ENCODE peak calls at places on chromosomes 4 and X, in nine cellular contexts. One of them, this sample, is unnamed.
A peak's percentile ranks its signal among the peaks of the same experiment; 100 is the strongest.

GRCh38 chr4:112518675-112519074 is 2.7 kb upstream of the NEUROG2 start:
- DNase-seq in PC-3: peak; percentile 31
- DNase-seq in T-cell: no peak
- DNase-seq in NCI-H526: no peak
- DNase-seq in endothelial cell: no peak
- DNase-seq in stimulated activated CD8-positive, alpha-beta memory T cell treated with anti-CD3 and anti-CD28 coated beads, Interleukin-7, amount 100 ng/mL, for 24 hours: no peak
- DNase-seq in activated naive CD4-positive, alpha-beta T cell treated with anti-CD3 and anti-CD28 coated beads, Interleukin-2, amount 10 ng/mL, durations not matched to agents 7 days and 5 days: no peak
- DNase-seq in CD8-positive, alpha-beta memory T cell: no peak
- DNase-seq in stomach: no peak
- DNase-seq in this sample: no peak

GRCh38 chrX:151359931-151360871 is 36.8 kb upstream of the VMA21 start:
- DNase-seq in PC-3: peak; percentile 35
- DNase-seq in T-cell: peak; percentile 11
- DNase-seq in NCI-H526: no peak
- DNase-seq in endothelial cell: peak; percentile 64
- DNase-seq in stimulated activated CD8-positive, alpha-beta memory T cell treated with anti-CD3 and anti-CD28 coated beads, Interleukin-7, amount 100 ng/mL, for 24 hours: no peak
- DNase-seq in activated naive CD4-positive, alpha-beta T cell treated with anti-CD3 and anti-CD28 coated beads, Interleukin-2, amount 10 ng/mL, durations not matched to agents 7 days and 5 days: peak; percentile 51
- DNase-seq in CD8-positive, alpha-beta memory T cell: peak; percentile 22
- DNase-seq in stomach: peak; percentile 29
- DNase-seq in this sample: peak; percentile 21

GRCh38 chr4:173440888-173441287 is 42.0 kb upstream of the SCRG1 start:
- DNase-seq in PC-3: no peak
- DNase-seq in T-cell: no peak
- DNase-seq in NCI-H526: no peak
- DNase-seq in endothelial cell: no peak
- DNase-seq in stimulated activated CD8-positive, alpha-beta memory T cell treated with anti-CD3 and anti-CD28 coated beads, Interleukin-7, amount 100 ng/mL, for 24 hours: no peak
- DNase-seq in activated naive CD4-positive, alpha-beta T cell treated with anti-CD3 and anti-CD28 coated beads, Interleukin-2, amount 10 ng/mL, durations not matched to agents 7 days and 5 days: no peak
- DNase-seq in CD8-positive, alpha-beta memory T cell: no peak
- DNase-seq in stomach: no peak
- DNase-seq in this sample: no peak

GRCh38 chr4:2537011-2537830 is 774 bp downstream of the FAM193A start:
- DNase-seq in PC-3: peak; percentile 39
- DNase-seq in T-cell: peak; percentile 27
- DNase-seq in NCI-H526: peak; percentile 53
- DNase-seq in endothelial cell: peak; percentile 49
- DNase-seq in stimulated activated CD8-positive, alpha-beta memory T cell treated with anti-CD3 and anti-CD28 coated beads, Interleukin-7, amount 100 ng/mL, for 24 hours: peak; percentile 14
- DNase-seq in activated naive CD4-positive, alpha-beta T cell treated with anti-CD3 and anti-CD28 coated beads, Interleukin-2, amount 10 ng/mL, durations not matched to agents 7 days and 5 days: peak; percentile 69
- DNase-seq in CD8-positive, alpha-beta memory T cell: peak; percentile 69
- DNase-seq in stomach: peak; percentile 56
- DNase-seq in this sample: peak; percentile 52

GRCh38 chr4:154088741-154089140 is 299.9 kb upstream of the SFRP2 start:
- DNase-seq in PC-3: no peak
- DNase-seq in T-cell: no peak
- DNase-seq in NCI-H526: no peak
- DNase-seq in endothelial cell: no peak
- DNase-seq in stimulated activated CD8-positive, alpha-beta memory T cell treated with anti-CD3 and anti-CD28 coated beads, Interleukin-7, amount 100 ng/mL, for 24 hours: no peak
- DNase-seq in activated naive CD4-positive, alpha-beta T cell treated with anti-CD3 and anti-CD28 coated beads, Interleukin-2, amount 10 ng/mL, durations not matched to agents 7 days and 5 days: no peak
- DNase-seq in CD8-positive, alpha-beta memory T cell: no peak
- DNase-seq in stomach: no peak
- DNase-seq in this sample: no peak

GRCh38 chrX:10112510-10112909 is 44.3 kb upstream of the CLCN4 start:
- DNase-seq in PC-3: no peak
- DNase-seq in T-cell: no peak
- DNase-seq in NCI-H526: no peak
- DNase-seq in endothelial cell: no peak
- DNase-seq in stimulated activated CD8-positive, alpha-beta memory T cell treated with anti-CD3 and anti-CD28 coated beads, Interleukin-7, amount 100 ng/mL, for 24 hours: no peak
- DNase-seq in activated naive CD4-positive, alpha-beta T cell treated with anti-CD3 and anti-CD28 coated beads, Interleukin-2, amount 10 ng/mL, durations not matched to agents 7 days and 5 days: no peak
- DNase-seq in CD8-positive, alpha-beta memory T cell: no peak
- DNase-seq in stomach: no peak
- DNase-seq in this sample: no peak

GRCh38 chrX:46814966-46815365 is 21.9 kb upstream of the RP2 start:
- DNase-seq in PC-3: peak; percentile 58
- DNase-seq in T-cell: no peak
- DNase-seq in NCI-H526: no peak
- DNase-seq in endothelial cell: no peak
- DNase-seq in stimulated activated CD8-positive, alpha-beta memory T cell treated with anti-CD3 and anti-CD28 coated beads, Interleukin-7, amount 100 ng/mL, for 24 hours: no peak
- DNase-seq in activated naive CD4-positive, alpha-beta T cell treated with anti-CD3 and anti-CD28 coated beads, Interleukin-2, amount 10 ng/mL, durations not matched to agents 7 days and 5 days: no peak
- DNase-seq in CD8-positive, alpha-beta memory T cell: no peak
- DNase-seq in stomach: no peak
- DNase-seq in this sample: no peak

GRCh38 chrX:17741123-17741511 is 3.8 kb downstream of the SCML1 start:
- DNase-seq in PC-3: no peak
- DNase-seq in T-cell: no peak
- DNase-seq in NCI-H526: no peak
- DNase-seq in endothelial cell: no peak
- DNase-seq in stimulated activated CD8-positive, alpha-beta memory T cell treated with anti-CD3 and anti-CD28 coated beads, Interleukin-7, amount 100 ng/mL, for 24 hours: no peak
- DNase-seq in activated naive CD4-positive, alpha-beta T cell treated with anti-CD3 and anti-CD28 coated beads, Interleukin-2, amount 10 ng/mL, durations not matched to agents 7 days and 5 days: no peak
- DNase-seq in CD8-positive, alpha-beta memory T cell: no peak
- DNase-seq in stomach: no peak
- DNase-seq in this sample: no peak

GRCh38 chr4:77073981-77074865 is 1.6 kb downstream of the CCNI start:
- DNase-seq in PC-3: no peak
- DNase-seq in T-cell: no peak
- DNase-seq in NCI-H526: no peak
- DNase-seq in endothelial cell: no peak
- DNase-seq in stimulated activated CD8-positive, alpha-beta memory T cell treated with anti-CD3 and anti-CD28 coated beads, Interleukin-7, amount 100 ng/mL, for 24 hours: no peak
- DNase-seq in activated naive CD4-positive, alpha-beta T cell treated with anti-CD3 and anti-CD28 coated beads, Interleukin-2, amount 10 ng/mL, durations not matched to agents 7 days and 5 days: no peak
- DNase-seq in CD8-positive, alpha-beta memory T cell: peak; percentile 29
- DNase-seq in stomach: no peak
- DNase-seq in this sample: no peak

GRCh38 chr4:108531461-108531860 is 88.9 kb upstream of the RPL34 start:
- DNase-seq in PC-3: no peak
- DNase-seq in T-cell: no peak
- DNase-seq in NCI-H526: no peak
- DNase-seq in endothelial cell: no peak
- DNase-seq in stimulated activated CD8-positive, alpha-beta memory T cell treated with anti-CD3 and anti-CD28 coated beads, Interleukin-7, amount 100 ng/mL, for 24 hours: no peak
- DNase-seq in activated naive CD4-positive, alpha-beta T cell treated with anti-CD3 and anti-CD28 coated beads, Interleukin-2, amount 10 ng/mL, durations not matched to agents 7 days and 5 days: no peak
- DNase-seq in CD8-positive, alpha-beta memory T cell: no peak
- DNase-seq in stomach: no peak
- DNase-seq in this sample: no peak

GRCh38 chr4:119783200-119783978 is 154.8 kb upstream of the PDE5A start:
- DNase-seq in PC-3: no peak
- DNase-seq in T-cell: no peak
- DNase-seq in NCI-H526: no peak
- DNase-seq in endothelial cell: no peak
- DNase-seq in stimulated activated CD8-positive, alpha-beta memory T cell treated with anti-CD3 and anti-CD28 coated beads, Interleukin-7, amount 100 ng/mL, for 24 hours: no peak
- DNase-seq in activated naive CD4-positive, alpha-beta T cell treated with anti-CD3 and anti-CD28 coated beads, Interleukin-2, amount 10 ng/mL, durations not matched to agents 7 days and 5 days: no peak
- DNase-seq in CD8-positive, alpha-beta memory T cell: no peak
- DNase-seq in stomach: no peak
- DNase-seq in this sample: no peak

GRCh38 chrX:131741103-131741581 is 197.3 kb downstream of the OR13H1 start:
- DNase-seq in PC-3: no peak
- DNase-seq in T-cell: peak; percentile 81
- DNase-seq in NCI-H526: no peak
- DNase-seq in endothelial cell: no peak
- DNase-seq in stimulated activated CD8-positive, alpha-beta memory T cell treated with anti-CD3 and anti-CD28 coated beads, Interleukin-7, amount 100 ng/mL, for 24 hours: no peak
- DNase-seq in activated naive CD4-positive, alpha-beta T cell treated with anti-CD3 and anti-CD28 coated beads, Interleukin-2, amount 10 ng/mL, durations not matched to agents 7 days and 5 days: no peak
- DNase-seq in CD8-positive, alpha-beta memory T cell: peak; percentile 81
- DNase-seq in stomach: peak; percentile 89
- DNase-seq in this sample: no peak

GRCh38 chrX:96619588-96619987 is 65.1 kb upstream of the DIAPH2 start:
- DNase-seq in PC-3: peak; percentile 16
- DNase-seq in T-cell: no peak
- DNase-seq in NCI-H526: no peak
- DNase-seq in endothelial cell: no peak
- DNase-seq in stimulated activated CD8-positive, alpha-beta memory T cell treated with anti-CD3 and anti-CD28 coated beads, Interleukin-7, amount 100 ng/mL, for 24 hours: no peak
- DNase-seq in activated naive CD4-positive, alpha-beta T cell treated with anti-CD3 and anti-CD28 coated beads, Interleukin-2, amount 10 ng/mL, durations not matched to agents 7 days and 5 days: no peak
- DNase-seq in CD8-positive, alpha-beta memory T cell: no peak
- DNase-seq in stomach: no peak
- DNase-seq in this sample: no peak

GRCh38 chr4:79232555-79232954 is 93.3 kb downstream of the NAA11 start:
- DNase-seq in PC-3: peak; percentile 10
- DNase-seq in T-cell: no peak
- DNase-seq in NCI-H526: no peak
- DNase-seq in endothelial cell: no peak
- DNase-seq in stimulated activated CD8-positive, alpha-beta memory T cell treated with anti-CD3 and anti-CD28 coated beads, Interleukin-7, amount 100 ng/mL, for 24 hours: no peak
- DNase-seq in activated naive CD4-positive, alpha-beta T cell treated with anti-CD3 and anti-CD28 coated beads, Interleukin-2, amount 10 ng/mL, durations not matched to agents 7 days and 5 days: no peak
- DNase-seq in CD8-positive, alpha-beta memory T cell: no peak
- DNase-seq in stomach: no peak
- DNase-seq in this sample: no peak

GRCh38 chrX:10634681-10635161 is 14.3 kb upstream of the MID1 start:
- DNase-seq in PC-3: peak; percentile 95
- DNase-seq in T-cell: no peak
- DNase-seq in NCI-H526: peak; percentile 71
- DNase-seq in endothelial cell: no peak
- DNase-seq in stimulated activated CD8-positive, alpha-beta memory T cell treated with anti-CD3 and anti-CD28 coated beads, Interleukin-7, amount 100 ng/mL, for 24 hours: no peak
- DNase-seq in activated naive CD4-positive, alpha-beta T cell treated with anti-CD3 and anti-CD28 coated beads, Interleukin-2, amount 10 ng/mL, durations not matched to agents 7 days and 5 days: no peak
- DNase-seq in CD8-positive, alpha-beta memory T cell: no peak
- DNase-seq in stomach: no peak
- DNase-seq in this sample: no peak

GRCh38 chrX:118726887-118727685 is at the start of gene IL13RA1:
- DNase-seq in PC-3: peak; percentile 92
- DNase-seq in T-cell: no peak
- DNase-seq in NCI-H526: peak; percentile 71
- DNase-seq in endothelial cell: peak; percentile 75
- DNase-seq in stimulated activated CD8-positive, alpha-beta memory T cell treated with anti-CD3 and anti-CD28 coated beads, Interleukin-7, amount 100 ng/mL, for 24 hours: no peak
- DNase-seq in activated naive CD4-positive, alpha-beta T cell treated with anti-CD3 and anti-CD28 coated beads, Interleukin-2, amount 10 ng/mL, durations not matched to agents 7 days and 5 days: peak; percentile 23
- DNase-seq in CD8-positive, alpha-beta memory T cell: no peak
- DNase-seq in stomach: peak; percentile 86
- DNase-seq in this sample: no peak

This sample was measured in effector memory CD8-positive, alpha-beta T cell.